ENCODE peak calls at places on chromosomes 2 and 18, in six cellular contexts. N, P, H, G, K and A are unnamed samples.

GRCh38 chr18:44802508-44802907 is 121.8 kb downstream of the SETBP1 start:
- DNase-seq in P (no peak), N (no peak), H (no peak), K (no peak), G (no peak), A (no peak)

GRCh38 chr2:149661844-149662243 is 74.3 kb upstream of the MMADHC start:
- DNase-seq in P (no peak), H (no peak), N (no peak), K (no peak), G (no peak), A (no peak)

GRCh38 chr2:107585851-107586250 is 240.8 kb upstream of the RGPD4 start:
- DNase-seq in H (no peak), P (no peak), K (no peak), G (no peak), N (no peak), A (no peak)

GRCh38 chr2:127154985-127155650 is 48.2 kb upstream of the BIN1 start:
- DNase-seq in K (no peak), P (no peak), N (no peak), H (no peak), G (no peak), A (no peak)

GRCh38 chr2:241844831-241845578 is 13.7 kb downstream of the PDCD1 start:
- DNase-seq in H (no peak), G (no peak), K (no peak), N (peak), P (no peak), A (no peak)

GRCh38 chr18:42074704-42075103 is 119.7 kb downstream of the PIK3C3 start:
- DNase-seq in P (no peak), N (no peak), G (no peak), K (no peak), H (no peak), A (no peak)

GRCh38 chr2:135839713-135840112 is 2.7 kb upstream of the LCT start:
- DNase-seq in P (no peak), H (no peak), K (peak), N (no peak), G (no peak), A (no peak)

GRCh38 chr2:240164586-240164985 is 24.1 kb upstream of the OTOS start:
- DNase-seq in H (no peak), K (no peak), N (no peak), G (no peak), P (no peak), A (no peak)

GRCh38 chr18:32576296-32576916 is 105.7 kb upstream of the GAREM1 start:
- DNase-seq in G (peak), N (peak), K (peak), P (no peak), H (peak), A (no peak)

GRCh38 chr2:202628646-202629213 is 6.0 kb upstream of the FAM117B start:
- DNase-seq in K (no peak), G (no peak), H (no peak), P (no peak), N (no peak), A (no peak)

GRCh38 chr2:142472382-142472781 is 341.6 kb upstream of the LRP1B start:
- DNase-seq in K (peak), H (no peak), G (no peak), N (no peak), P (peak), A (no peak)

GRCh38 chr18:50143295-50143694 is 51.7 kb downstream of the MYO5B start:
- DNase-seq in H (no peak), K (no peak), P (no peak), G (no peak), N (no peak), A (no peak)

GRCh38 chr2:47346107-47346506 is 56.8 kb upstream of the MSH2 start:
- DNase-seq in H (no peak), K (no peak), N (no peak), G (no peak), P (no peak), A (no peak)

GRCh38 chr2:207012461-207012860 is 73.1 kb downstream of the CPO start:
- DNase-seq in G (no peak), K (no peak), N (no peak), H (no peak), P (no peak), A (no peak)

GRCh38 chr2:222049946-222050345 is 248.9 kb downstream of the PAX3 start:
- DNase-seq in H (peak), N (no peak), P (no peak), G (no peak), K (no peak), A (no peak)

GRCh38 chr2:31828891-31829290 is 181.9 kb downstream of the MEMO1 start:
- DNase-seq in K (no peak), H (no peak), P (no peak), G (no peak), N (no peak), A (no peak)

GRCh38 chr2:130949954-130950353 is 113.2 kb downstream of the ARHGEF4 start:
- DNase-seq in N (no peak), P (no peak), H (no peak), K (no peak), G (no peak), A (no peak)

GRCh38 chr2:41854227-41854626 is 193.6 kb upstream of the PKDCC start:
- DNase-seq in P (no peak), H (no peak), K (no peak), G (no peak), N (peak), A (no peak)

GRCh38 chr2:19207452-19207851 is 151.0 kb downstream of the OSR1 start:
- DNase-seq in N (no peak), H (no peak), K (no peak), P (no peak), G (no peak), A (no peak)

GRCh38 chr2:205358351-205358815 is 323.9 kb upstream of the NRP2 start:
- DNase-seq in G (no peak), N (no peak), K (no peak), H (no peak), P (no peak), A (no peak)